ENCODE peak calls at places on chromosomes 12 and 14, in eight cellular contexts. V, I, F, B, A, C, L and P are unnamed samples.

GRCh38 chr12:123908884-123909807 is 63.5 kb downstream of the CCDC92 start:
- DNase-seq in C (no peak), A (no peak), F (no peak), B (no peak), V (no peak), I (no peak), L (no peak), P (no peak)

GRCh38 chr14:71688576-71688975 is 243.7 kb upstream of the RGS6 start:
- DNase-seq in V (no peak), A (no peak), F (no peak), C (no peak), B (no peak), I (no peak), L (no peak), P (no peak)

GRCh38 chr12:62934799-62935674 is at the start of gene PPM1H:
- DNase-seq in V (peak), A (peak), C (peak), B (peak), F (peak), L (peak), I (no peak), P (peak)

GRCh38 chr12:82517808-82518207 is 159.5 kb downstream of the METTL25 start:
- DNase-seq in I (no peak), A (no peak), L (no peak), C (no peak), B (peak), V (no peak), F (peak), P (no peak)

GRCh38 chr12:133010657-133011297 is 24.6 kb downstream of the ZNF26 start:
- DNase-seq in C (no peak), A (no peak), L (no peak), V (no peak), B (no peak), I (no peak), F (no peak), P (no peak)

GRCh38 chr12:95742586-95742985 is 48.0 kb downstream of the NTN4 start:
- DNase-seq in L (no peak), C (no peak), B (no peak), F (no peak), A (no peak), I (no peak), V (no peak), P (no peak)

GRCh38 chr12:49491823-49492222 is 47.0 kb upstream of the KCNH3 start:
- DNase-seq in F (no peak), V (no peak), B (no peak), A (no peak), I (no peak), C (no peak), L (no peak), P (no peak)

GRCh38 chr14:87199371-87199770 is 793.6 kb downstream of the GALC start:
- DNase-seq in L (no peak), I (no peak), F (no peak), B (no peak), V (no peak), C (no peak), A (no peak), P (no peak)

GRCh38 chr14:68306934-68307758 is 485.7 kb downstream of the ZFP36L1 start:
- DNase-seq in L (no peak), V (no peak), B (peak), C (no peak), F (no peak), I (no peak), A (no peak), P (no peak)

GRCh38 chr14:94632305-94632590 is 20.1 kb downstream of the SERPINA3 start:
- DNase-seq in I (no peak), L (no peak), V (no peak), B (no peak), A (no peak), C (no peak), F (no peak), P (no peak)

GRCh38 chr12:94127239-94128131 is 20.9 kb upstream of the PLXNC1 start:
- DNase-seq in V (no peak), I (no peak), C (no peak), L (no peak), B (no peak), F (no peak), A (no peak), P (no peak)

GRCh38 chr14:60931206-60931605 is 49.7 kb downstream of the TRMT5 start:
- DNase-seq in V (no peak), L (no peak), F (no peak), C (no peak), B (no peak), I (no peak), A (no peak), P (no peak)

GRCh38 chr12:62758216-62758615 is 176.7 kb downstream of the PPM1H start:
- DNase-seq in B (no peak), V (no peak), C (no peak), I (no peak), F (peak), A (no peak), L (no peak), P (no peak)

GRCh38 chr14:96176275-96176674 is 28.4 kb upstream of the BDKRB2 start:
- DNase-seq in I (no peak), C (no peak), V (no peak), B (no peak), A (no peak), F (no peak), L (no peak), P (no peak)

GRCh38 chr14:93317836-93318807 is 14.7 kb downstream of the BTBD7 start:
- DNase-seq in L (no peak), F (no peak), V (no peak), I (no peak), B (no peak), A (no peak), C (peak), P (no peak)

GRCh38 chr12:116136340-116136739 is 141.2 kb downstream of the MED13L start:
- DNase-seq in L (no peak), V (no peak), F (no peak), A (no peak), C (no peak), I (no peak), B (no peak), P (no peak)

GRCh38 chr12:57890191-57891120 is 43.9 kb upstream of the CTDSP2 start:
- DNase-seq in C (no peak), V (no peak), A (no peak), L (no peak), F (no peak), B (peak), I (no peak), P (no peak)

GRCh38 chr12:98771811-98772752 is 127.0 kb downstream of the APAF1 start:
- DNase-seq in V (no peak), F (no peak), I (no peak), L (no peak), A (no peak), C (no peak), B (no peak), P (no peak)

GRCh38 chr12:6697584-6698351 is 2.8 kb downstream of the PIANP start:
- DNase-seq in F (peak), L (no peak), V (no peak), B (no peak), I (no peak), A (peak), C (peak), P (peak)

GRCh38 chr12:49950310-49951251 is at the start of gene AQP2:
- DNase-seq in L (no peak), C (no peak), B (no peak), I (no peak), F (no peak), V (no peak), A (no peak), P (no peak)

GRCh38 chr14:89767861-89768268 is 186.7 kb downstream of the EFCAB11 start:
- DNase-seq in C (no peak), L (peak), I (peak), A (peak), B (peak), V (no peak), F (peak), P (peak)

GRCh38 chr14:36223558-36223957 is 47.0 kb upstream of the PTCSC3 start:
- DNase-seq in F (no peak), I (no peak), A (no peak), V (no peak), C (no peak), B (no peak), L (no peak), P (no peak)

GRCh38 chr12:106445981-106446380 is 88.4 kb downstream of the POLR3B start:
- DNase-seq in L (no peak), A (no peak), F (no peak), I (no peak), C (no peak), B (peak), V (no peak), P (peak)